ENCODE peak calls at places on chromosomes 2 and 18, in four cellular contexts. L is DND-41, V is pancreas, Q is SK-N-SH. T is an unnamed sample. For H3K4me1, the result is how much of the 10 kb centered on the place peaks cover.

GRCh38 chr18:47898696-47899095 is 31.8 kb downstream of the SMAD2 start:
- DNase-seq in L (no peak), V (no peak), Q (no peak), T (no peak)

GRCh38 chr2:127932199-127932877 is 46.6 kb upstream of the AMMECR1L start:
- DNase-seq in L (no peak), V (no peak), Q (no peak), T (no peak)

GRCh38 chr18:47944972-47945843 is 14.7 kb upstream of the SMAD2 start:
- DNase-seq in L (no peak), V (no peak), Q (no peak), T (no peak)

GRCh38 chr2:167572895-167573294 is 674.5 kb downstream of the STK39 start:
- DNase-seq in L (no peak), V (no peak), Q (no peak), T (no peak)

GRCh38 chr2:127017548-127017947 is 89.4 kb downstream of the BIN1 start:
- DNase-seq in L (no peak), V (no peak), Q (no peak), T (no peak)

GRCh38 chr2:217653240-217653639 is 349.6 kb downstream of the TNS1 start:
- DNase-seq in L (no peak), V (no peak), Q (no peak), T (no peak)

GRCh38 chr2:159713691-159714585 is 1.6 kb downstream of the MARCHF7 start:
- DNase-seq in L (no peak), V (no peak), Q (peak), T (no peak)

GRCh38 chr18:23437357-23438045 is 15.6 kb upstream of the RIOK3 start:
- DNase-seq in L (peak), V (peak), Q (peak), T (peak)

GRCh38 chr2:207219716-207220414 is 54.1 kb upstream of the KLF7 start:
- DNase-seq in L (no peak), V (no peak), Q (no peak), T (no peak)

GRCh38 chr2:64652231-64653173 is 1.2 kb downstream of the SERTAD2 start:
- DNase-seq in L (peak), V (peak), Q (no peak), T (peak)

GRCh38 chr2:26018184-26018716 is 15.6 kb upstream of the RAB10 start:
- DNase-seq in L (no peak), V (peak), Q (peak), T (peak)

GRCh38 chr18:10099539-10100140 is 185.8 kb downstream of the VAPA start:
- DNase-seq in L (no peak), V (no peak), Q (no peak), T (no peak)

GRCh38 chr2:85649201-85650190 is 18.5 kb downstream of the SFTPB start:
- DNase-seq in L (no peak), V (no peak), Q (no peak), T (no peak)

GRCh38 chr2:223887127-223887526 is 49.7 kb upstream of the AP1S3 start:
- DNase-seq in L (no peak), V (no peak), Q (no peak), T (no peak)

GRCh38 chr2:201978988-201979387 is 54.7 kb upstream of the FZD7 start:
- DNase-seq in L (no peak), V (no peak), Q (no peak), T (no peak)

GRCh38 chr2:205984381-205984780 is 101.6 kb downstream of the INO80D start:
- DNase-seq in L (no peak), V (no peak), Q (no peak), T (no peak)

DNA sequence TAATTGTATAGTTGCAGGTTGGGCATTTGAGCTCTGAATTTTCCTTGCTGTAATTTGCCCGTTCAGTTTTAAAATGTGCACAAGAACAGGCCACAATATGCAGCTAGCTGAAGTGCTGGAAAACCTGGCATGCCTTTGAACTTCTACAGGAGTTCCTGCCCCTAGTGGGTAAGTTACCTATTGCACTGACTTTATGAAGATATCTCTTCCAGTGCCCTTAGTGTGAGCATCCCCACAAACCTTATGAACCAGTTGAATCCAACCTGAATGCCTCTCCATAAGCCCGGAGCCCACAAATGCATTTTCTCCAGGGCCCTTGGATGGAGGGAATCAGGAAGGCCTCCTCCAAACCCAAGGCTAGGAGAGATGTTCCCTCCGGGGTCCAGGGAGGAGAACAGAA is 106.8 kb downstream of the XRCC5 start:
- DNase-seq in L (no peak), V (no peak), Q (no peak), T (peak)
- TF ChIP-seq CTCF in L (peak), V (no peak), Q (peak), T (peak)

DNA sequence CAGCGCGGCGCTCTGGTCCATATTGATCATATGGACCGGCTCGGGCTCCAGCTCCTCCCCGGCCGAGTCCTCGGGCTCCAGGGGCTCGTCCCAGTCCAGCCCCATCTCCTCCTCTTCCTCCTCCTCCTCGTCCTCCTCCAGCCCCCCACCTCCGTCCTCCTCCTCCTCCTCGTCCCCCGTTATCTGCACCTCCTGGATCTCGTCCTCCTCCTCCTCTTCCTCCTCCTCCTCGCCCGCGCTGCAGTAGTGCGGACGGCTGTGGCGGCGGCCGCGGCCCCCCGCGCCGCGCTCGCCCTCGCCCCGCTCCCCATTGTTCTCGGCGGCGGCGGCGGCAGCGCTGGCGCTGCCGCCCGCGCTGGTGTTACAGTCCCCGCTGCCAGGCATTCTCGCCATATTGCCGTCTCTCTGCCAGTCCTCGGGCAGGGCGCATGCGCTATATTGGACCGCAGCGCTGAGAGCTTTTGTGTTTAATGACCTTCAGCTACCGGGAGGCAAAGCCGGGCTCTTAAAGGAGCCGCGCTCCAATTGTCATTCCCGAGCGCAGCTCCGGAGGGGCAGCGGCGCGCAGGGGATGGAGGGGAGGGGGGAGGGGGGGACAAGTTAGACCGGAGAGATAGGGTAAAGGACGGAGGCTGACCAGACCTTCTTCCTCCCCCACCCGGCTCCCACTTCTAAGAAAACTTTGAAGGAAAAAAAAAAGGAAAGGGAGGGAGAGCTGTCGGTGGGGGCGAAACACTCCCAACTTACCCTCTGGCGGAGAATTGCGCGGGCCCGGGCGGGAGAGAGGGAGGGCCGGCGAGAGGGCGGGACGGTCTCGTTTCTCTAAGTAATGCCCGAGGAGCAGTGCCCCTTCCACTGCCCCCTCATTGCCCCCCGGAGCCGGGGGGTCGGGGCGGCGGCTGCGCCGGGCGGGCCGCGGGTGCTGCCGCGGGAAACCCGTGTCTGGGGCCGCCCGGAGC is at the start of gene KCTD1:
- DNase-seq in L (peak), V (peak), Q (peak), T (peak)
- H3K4me3 ChIP-seq in L (peak), V (peak), Q (peak), T (peak)

GRCh38 chr2:58235170-58235569 is 6.0 kb downstream of the FANCL start:
- DNase-seq in L (no peak), V (no peak), Q (no peak), T (no peak)
- H3K4me1 ChIP-seq in L (under half), V (under half), Q (under half), T (under half)

GRCh38 chr2:18742382-18742781 is 153.0 kb upstream of the NT5C1B start:
- DNase-seq in L (no peak), V (no peak), Q (peak), T (no peak)
- TF ChIP-seq CTCF in L (no peak), V (no peak), Q (peak), T (peak)

GRCh38 chr18:34322365-34323289 is 97.9 kb upstream of the NOL4 start:
- DNase-seq in L (no peak), V (peak), Q (peak), T (peak)
- H3K4me3 ChIP-seq in L (no peak), V (no peak), Q (no peak), T (no peak)

DNA sequence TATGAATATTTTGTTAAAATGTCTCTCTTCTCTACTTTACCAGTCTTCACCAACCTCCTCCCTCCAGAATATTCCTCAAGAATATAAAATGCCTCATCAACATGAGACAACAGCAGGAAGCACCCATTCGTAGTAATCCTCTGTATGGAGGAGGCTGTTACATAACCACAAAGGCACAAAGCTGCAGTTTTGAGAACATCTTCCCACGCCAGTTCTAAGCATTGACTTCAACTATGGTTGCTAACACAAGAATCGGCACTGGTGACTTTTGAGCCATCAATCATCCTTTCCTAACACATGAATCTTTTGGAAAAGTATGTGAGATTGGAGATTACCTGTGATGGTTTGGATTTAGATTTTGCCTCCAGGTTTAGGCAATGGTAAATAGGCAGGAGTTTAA is 54.9 kb upstream of the CYP1B1 start:
- DNase-seq in L (no peak), V (no peak), Q (no peak), T (no peak)
- H3K4me1 ChIP-seq in L (under half), V (under half), Q (under half), T (under half)

GRCh38 chr2:118732432-118732831 is 115.0 kb downstream of the EN1 start:
- DNase-seq in L (no peak), V (no peak), Q (no peak), T (no peak)

GRCh38 chr2:118737690-118738089 is 109.8 kb downstream of the EN1 start:
- DNase-seq in L (no peak), V (no peak), Q (no peak), T (no peak)

GRCh38 chr2:118738524-118739308 is 108.7 kb downstream of the EN1 start:
- DNase-seq in L (no peak), V (no peak), Q (no peak), T (no peak)

GRCh38 chr2:118738106-118738505 is 109.3 kb downstream of the EN1 start:
- DNase-seq in L (no peak), V (no peak), Q (no peak), T (no peak)
- TF ChIP-seq CTCF in L (no peak), V (no peak), Q (no peak), T (no peak)

DNA sequence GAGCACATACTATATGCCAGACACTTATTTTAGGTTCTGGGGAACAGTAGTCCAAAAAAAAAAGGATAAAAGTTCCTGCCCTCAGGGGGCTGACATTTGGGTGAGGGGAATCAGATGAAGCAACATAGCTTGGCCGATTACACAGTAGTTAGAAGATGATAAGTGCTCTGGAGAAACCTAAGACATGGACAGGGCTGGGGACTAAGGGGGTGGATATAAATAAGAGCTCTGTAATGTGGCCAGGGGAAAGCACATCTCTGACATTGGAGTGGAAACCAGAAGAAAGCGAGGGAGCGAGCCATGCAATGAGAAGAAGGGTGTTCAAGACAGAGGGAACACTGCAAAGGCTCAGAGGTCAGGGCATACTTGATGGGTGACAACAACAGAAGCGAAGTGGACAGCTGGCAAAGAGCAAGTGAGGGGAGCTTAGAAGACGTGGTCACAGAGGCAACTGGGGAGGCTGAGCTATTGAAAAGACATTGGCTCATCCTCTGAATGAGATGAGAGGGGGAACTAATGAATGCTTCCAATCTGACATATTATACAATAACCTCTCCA is 11.4 kb downstream of the TMEM182 start:
- DNase-seq in L (no peak), V (no peak), Q (no peak), T (no peak)
- H3K4me3 ChIP-seq in L (no peak), V (no peak), Q (no peak), T (no peak)